ENCODE peak calls at places on chromosomes 5 and 9, in four cellular contexts. D is GM12878, S is K562, M is HCT116. Y is an unnamed sample.

GRCh38 chr9:26260238-26260637 is 582.0 kb upstream of the TUSC1 start:
- DNase-seq in S (no peak), D (no peak), M (no peak), Y (no peak)

GRCh38 chr9:93258419-93258817 is 74.5 kb downstream of the WNK2 start:
- DNase-seq in S (no peak), M (no peak), D (no peak), Y (no peak)

GRCh38 chr5:159783731-159784247 is 132.5 kb upstream of the ADRA1B start:
- DNase-seq in S (no peak), D (no peak), M (no peak), Y (no peak)

GRCh38 chr9:21750021-21750735 is 52.3 kb upstream of the MTAP start:
- DNase-seq in S (no peak), D (no peak), M (no peak), Y (no peak)

GRCh38 chr5:10307206-10308148 is at the start of gene CMBL:
- DNase-seq in D (no peak), M (peak), S (peak), Y (peak)

GRCh38 chr9:125460883-125461475 is 199.4 kb downstream of the GAPVD1 start:
- DNase-seq in M (no peak), D (no peak), S (no peak), Y (no peak)

GRCh38 chr5:17463653-17464052 is 34.4 kb upstream of the TAF11L2 start:
- DNase-seq in M (no peak), D (no peak), S (no peak), Y (no peak)

GRCh38 chr5:161403996-161404395 is 142.5 kb downstream of the GABRB2 start:
- DNase-seq in M (no peak), S (no peak), D (no peak), Y (no peak)

GRCh38 chr9:97186493-97186892 is 121.0 kb upstream of the CCDC180 start:
- DNase-seq in D (no peak), M (no peak), S (no peak), Y (no peak)

GRCh38 chr5:116738270-116738947 is 163.8 kb upstream of the SEMA6A start:
- DNase-seq in M (no peak), S (no peak), D (no peak), Y (no peak)

GRCh38 chr5:60207031-60207430 is 313.5 kb upstream of the PDE4D start:
- DNase-seq in D (peak), M (no peak), S (no peak), Y (no peak)

GRCh38 chr5:39256472-39256871 is 37.1 kb upstream of the FYB1 start:
- DNase-seq in M (no peak), D (peak), S (no peak), Y (no peak)

GRCh38 chr5:140112685-140113179 is 1.2 kb upstream of the PURA start:
- DNase-seq in S (no peak), D (no peak), M (no peak), Y (no peak)

GRCh38 chr9:27195191-27195590 is 86.2 kb downstream of the TEK start:
- DNase-seq in D (no peak), M (no peak), S (no peak), Y (no peak)

GRCh38 chr9:136122425-136123383 is 4.0 kb upstream of the TMEM250 start:
- DNase-seq in D (no peak), S (peak), M (no peak), Y (no peak)

GRCh38 chr5:81994679-81995078 is 22.9 kb downstream of the ATG10 start:
- DNase-seq in S (no peak), M (no peak), D (no peak), Y (no peak)

GRCh38 chr5:15897609-15898008 is 282.0 kb downstream of the MARCHF11 start:
- DNase-seq in S (no peak), M (no peak), D (no peak), Y (no peak)

GRCh38 chr9:116450378-116451139 is 236.5 kb upstream of the TRIM32 start:
- DNase-seq in M (no peak), D (peak), S (no peak), Y (no peak)

GRCh38 chr9:123049589-123050222 is 16.2 kb downstream of the GPR21 start:
- DNase-seq in S (no peak), M (no peak), D (no peak), Y (no peak)

GRCh38 chr5:54261596-54261995 is 48.8 kb downstream of the ARL15 start:
- DNase-seq in S (peak), M (no peak), D (no peak), Y (no peak)

GRCh38 chr9:4741365-4742031 is 496 bp upstream of the AK3 start:
- DNase-seq in D (no peak), M (no peak), S (peak), Y (no peak)

GRCh38 chr9:37466037-37466709 is 923 bp upstream of the ZBTB5 start:
- DNase-seq in D (no peak), S (peak), M (peak), Y (peak)

GRCh38 chr5:176844706-176845391 is 34.5 kb downstream of the UNC5A start:
- DNase-seq in D (no peak), S (no peak), M (no peak), Y (no peak)

GRCh38 chr9:3441197-3441816 is 84.5 kb downstream of the RFX3 start:
- DNase-seq in S (peak), D (peak), M (peak), Y (no peak)

GRCh38 chr5:109877670-109878045 is 187.9 kb downstream of the MAN2A1 start:
- DNase-seq in S (no peak), M (no peak), D (no peak), Y (no peak)

GRCh38 chr5:4994994-4995393 is 145.1 kb upstream of the ADAMTS16 start:
- DNase-seq in D (no peak), M (no peak), S (no peak), Y (no peak)

GRCh38 chr5:6772886-6773285 is 59.7 kb downstream of the TENT4A start:
- DNase-seq in M (no peak), S (no peak), D (no peak), Y (no peak)

DNA sequence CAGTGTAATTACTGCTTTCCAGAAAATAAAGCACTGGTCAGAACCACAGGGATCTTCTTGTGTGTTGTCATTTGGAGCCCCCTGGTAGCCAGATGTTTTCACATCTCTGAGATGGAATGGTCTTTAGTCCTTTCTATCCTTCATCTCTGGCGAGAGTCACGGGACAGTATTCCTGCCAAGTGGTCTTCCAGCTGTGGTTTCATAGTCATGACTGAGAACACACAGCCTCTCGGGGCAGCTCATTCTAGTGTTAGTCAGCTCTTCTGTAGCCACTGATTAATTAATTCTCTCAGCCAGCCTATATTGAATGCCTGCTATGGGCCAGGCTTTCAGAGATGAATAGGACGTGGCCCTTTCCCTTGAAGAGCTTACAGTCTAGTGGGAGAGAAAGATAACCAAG is 34.1 kb downstream of the HMGXB3 start:
- DNase-seq in S (no peak), D (no peak), M (no peak), Y (no peak)
- TF ChIP-seq YY1 in S (no peak), D (no peak), M (no peak), Y (no peak)

DNA sequence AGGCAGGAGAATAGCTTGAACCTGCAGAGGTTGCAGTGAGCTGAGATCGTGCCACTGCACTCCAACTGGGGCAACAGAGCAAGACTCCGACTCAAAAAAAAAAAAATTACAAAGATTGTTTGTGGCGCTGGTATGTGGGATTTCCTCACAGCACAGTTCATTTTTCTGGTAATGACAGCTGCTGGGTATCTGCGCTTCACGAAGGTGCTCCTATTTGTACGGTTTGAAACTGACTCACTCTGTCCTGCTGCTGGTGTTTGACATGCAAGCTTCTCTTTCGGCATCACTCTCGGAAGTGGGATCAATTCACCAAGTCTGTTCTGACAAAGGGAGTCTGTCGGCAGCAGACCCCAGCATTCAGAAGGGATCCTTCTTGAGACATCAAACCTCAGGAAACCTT is 26.3 kb downstream of the MAML1 start:
- DNase-seq in D (no peak), M (no peak), S (no peak), Y (no peak)
- TF ChIP-seq SRF in D (no peak), M (no peak), S (no peak), Y (no peak)

GRCh38 chr9:77956555-77956954 is 75.1 kb downstream of the GNAQ start:
- DNase-seq in M (no peak), S (no peak), D (no peak), Y (no peak)
- TF ChIP-seq SP1 in M (no peak), S (no peak), D (no peak), Y (no peak)

DNA sequence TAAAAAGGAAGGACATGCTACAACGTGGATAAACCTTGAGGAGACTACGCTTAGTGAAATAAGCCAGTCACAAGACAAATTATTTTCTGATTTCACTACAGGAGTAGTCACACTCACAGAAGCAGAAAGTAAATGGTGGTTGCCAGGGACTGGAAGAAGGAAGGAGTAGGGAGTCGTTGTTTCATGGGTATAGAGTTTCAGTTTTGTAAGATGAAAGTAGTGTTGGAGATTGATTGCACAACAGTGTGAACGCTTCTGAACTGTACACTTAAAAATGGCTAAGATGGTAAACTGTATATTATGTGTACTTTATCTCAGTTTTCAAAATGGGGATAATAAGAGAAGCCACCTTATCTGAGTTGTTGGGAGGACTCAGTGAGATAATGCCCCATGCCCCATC is 4.1 kb downstream of the SLC22A4 start:
- DNase-seq in M (no peak), S (no peak), D (no peak), Y (no peak)
- TF ChIP-seq YY1 in M (no peak), S (no peak), D (no peak), Y (no peak)

DNA sequence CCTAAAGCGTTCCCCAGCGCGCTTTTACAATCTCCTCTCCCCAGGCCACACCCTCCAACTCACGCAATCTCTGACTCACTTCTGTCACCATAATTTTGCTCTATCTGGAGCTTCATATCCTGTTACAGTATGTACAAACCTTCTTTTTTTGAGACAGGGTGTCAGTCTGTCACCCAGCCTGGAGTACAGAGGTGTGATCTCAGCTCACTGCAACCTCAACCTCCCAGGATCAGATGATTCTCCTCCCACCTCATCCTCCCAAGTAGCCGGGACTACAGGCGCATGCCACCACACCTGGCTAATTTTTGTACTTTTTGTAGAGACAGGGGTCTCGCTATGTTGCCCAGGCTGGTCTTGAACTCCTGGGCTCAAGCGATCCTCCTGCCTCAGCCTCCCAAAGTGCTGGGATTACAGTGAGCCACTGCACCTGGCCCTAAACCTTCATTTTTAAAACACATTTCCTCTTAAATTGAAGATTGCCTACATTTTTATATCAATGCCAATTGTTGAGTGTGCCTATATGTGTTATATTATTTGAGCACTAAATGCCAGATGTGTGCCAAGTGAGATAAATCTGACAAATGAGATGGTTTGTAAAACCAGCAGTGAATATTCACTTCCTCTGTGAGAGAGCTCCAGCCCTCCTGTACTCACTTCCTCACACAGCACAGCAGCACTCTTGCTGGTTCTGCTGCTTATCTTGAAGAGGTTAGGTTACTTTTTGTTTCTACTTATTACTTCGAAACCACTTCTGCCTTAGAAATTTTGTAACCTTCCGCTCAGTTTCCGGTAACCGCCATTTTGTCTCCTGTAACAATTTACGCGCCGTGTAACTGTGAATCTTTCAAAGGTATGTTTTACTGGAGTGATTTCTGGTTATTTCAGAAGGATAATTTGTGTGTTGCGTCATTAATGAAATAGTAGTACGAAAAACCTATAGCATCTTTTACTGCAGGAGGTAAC is 57.9 kb downstream of the DOCK8 start:
- DNase-seq in S (peak), D (peak), M (no peak), Y (no peak)
- TF ChIP-seq SRF in S (no peak), D (no peak), M (no peak), Y (no peak)

Y was measured in H1.